ENCODE peak calls at places on chromosome 6, in nine cellular contexts. R is heart right ventricle, W is T-helper 9 cell, X is NCI-H1417, L is kidney tubule cell, V is GM20000, N is osteocyte, M is NCI-H774, D is AG09319. P is an unnamed sample.

GRCh38 chr6:110960014-110960390 is 1.5 kb downstream of the GTF3C6 start:
- DNase-seq in D (no peak), N (no peak), X (no peak), W (no peak), M (no peak), R (no peak), V (no peak), L (no peak), P (no peak)

GRCh38 chr6:38831865-38832264 is 116.8 kb downstream of the DNAH8 start:
- DNase-seq in L (no peak), V (no peak), M (no peak), X (no peak), W (no peak), D (no peak), N (no peak), R (no peak), P (no peak)

GRCh38 chr6:129498556-129498940 is 211.4 kb downstream of the ARHGAP18 start:
- DNase-seq in W (no peak), D (no peak), V (no peak), N (no peak), L (peak), R (no peak), M (no peak), X (no peak), P (no peak)

GRCh38 chr6:70274338-70274737 is 28.5 kb downstream of the COL9A1 start:
- DNase-seq in X (no peak), D (no peak), N (no peak), L (no peak), W (no peak), V (no peak), M (no peak), R (no peak), P (no peak)

GRCh38 chr6:16367584-16367970 is 129.2 kb downstream of the GMPR start:
- DNase-seq in V (no peak), R (no peak), N (no peak), M (no peak), L (no peak), W (no peak), X (no peak), D (no peak), P (no peak)

GRCh38 chr6:34834789-34835518 is 43.1 kb downstream of the BLTP3A start:
- DNase-seq in V (no peak), N (no peak), D (no peak), W (no peak), X (no peak), M (no peak), R (no peak), L (peak), P (no peak)

GRCh38 chr6:74357329-74357728 is 661.3 kb downstream of the CD109 start:
- DNase-seq in V (no peak), X (no peak), N (no peak), M (no peak), L (no peak), R (no peak), D (no peak), W (no peak), P (no peak)

GRCh38 chr6:130167655-130168054 is 55.1 kb downstream of the SAMD3 start:
- DNase-seq in V (no peak), L (no peak), W (no peak), M (no peak), X (no peak), D (no peak), R (no peak), N (no peak), P (no peak)

GRCh38 chr6:31651602-31652191 is 764 bp downstream of the BAG6 start:
- DNase-seq in V (peak), R (peak), M (peak), W (no peak), N (no peak), X (peak), L (peak), D (peak), P (no peak)

GRCh38 chr6:1131285-1132079 is 180.4 kb upstream of the FOXQ1 start:
- DNase-seq in L (peak), W (no peak), D (peak), M (no peak), N (peak), X (no peak), V (no peak), R (peak), P (no peak)

GRCh38 chr6:164013480-164014208 is 599.1 kb downstream of the QKI start:
- DNase-seq in M (no peak), V (no peak), X (peak), N (no peak), L (peak), R (no peak), D (no peak), W (no peak), P (no peak)

GRCh38 chr6:55777461-55777860 is 97.9 kb downstream of the BMP5 start:
- DNase-seq in V (no peak), D (no peak), N (no peak), R (no peak), W (no peak), L (no peak), X (no peak), M (no peak), P (no peak)

GRCh38 chr6:142398353-142398752 is 96.5 kb downstream of the ADGRG6 start:
- DNase-seq in L (no peak), M (no peak), X (no peak), N (no peak), R (no peak), V (no peak), D (no peak), W (no peak), P (no peak)

GRCh38 chr6:136655251-136656014 is 105.2 kb upstream of the MAP7 start:
- DNase-seq in W (no peak), D (no peak), V (no peak), L (no peak), N (no peak), X (peak), M (no peak), R (no peak), P (no peak)

GRCh38 chr6:127198549-127198948 is 68.1 kb upstream of the RNF146 start:
- DNase-seq in W (no peak), X (no peak), L (no peak), D (no peak), V (no peak), R (no peak), M (no peak), N (no peak), P (no peak)

GRCh38 chr6:107822154-107823046 is 1.7 kb downstream of the SCML4 start:
- DNase-seq in W (peak), D (no peak), L (peak), R (no peak), V (peak), N (peak), M (no peak), X (no peak), P (no peak)

GRCh38 chr6:154403803-154404202 is 47.2 kb upstream of the IPCEF1 start:
- DNase-seq in R (peak), M (no peak), W (no peak), X (no peak), D (peak), L (peak), N (no peak), V (no peak), P (no peak)

GRCh38 chr6:156974897-156975296 is 197.7 kb downstream of the ARID1B start:
- DNase-seq in N (no peak), L (no peak), X (no peak), W (no peak), R (no peak), V (no peak), M (no peak), D (no peak), P (no peak)

GRCh38 chr6:107113460-107114212 is 1.7 kb downstream of the BEND3 start:
- DNase-seq in M (no peak), R (no peak), W (no peak), N (no peak), X (peak), L (no peak), D (no peak), V (no peak), P (no peak)

GRCh38 chr6:16313732-16314131 is 75.3 kb downstream of the GMPR start:
- DNase-seq in W (no peak), V (no peak), X (no peak), R (no peak), N (no peak), D (no peak), M (no peak), L (no peak), P (no peak)

GRCh38 chr6:15628499-15629131 is 34.2 kb downstream of the DTNBP1 start:
- DNase-seq in M (no peak), X (no peak), W (no peak), D (peak), L (peak), N (no peak), R (no peak), V (peak), P (no peak)

GRCh38 chr6:26536571-26537159 is 1.5 kb upstream of the HMGN4 start:
- DNase-seq in R (no peak), D (no peak), W (no peak), N (no peak), V (no peak), L (peak), X (peak), M (no peak), P (no peak)

GRCh38 chr6:79377830-79378460 is 143.5 kb upstream of the HMGN3 start:
- DNase-seq in D (no peak), W (no peak), X (peak), N (no peak), M (no peak), R (no peak), V (peak), L (peak), P (no peak)

GRCh38 chr6:131846905-131847304 is 39.1 kb downstream of the ENPP1 start:
- DNase-seq in R (no peak), M (no peak), L (no peak), W (no peak), N (no peak), D (no peak), V (no peak), X (no peak), P (no peak)

GRCh38 chr6:168088161-168089106 is 9.4 kb upstream of the FRMD1 start:
- DNase-seq in M (no peak), W (no peak), R (peak), N (peak), L (peak), X (peak), V (no peak), D (no peak), P (no peak)

GRCh38 chr6:50850860-50851259 is 32.2 kb downstream of the TFAP2B start:
- DNase-seq in R (no peak), W (no peak), D (no peak), L (peak), N (no peak), V (no peak), M (no peak), X (peak), P (no peak)

GRCh38 chr6:159359581-159360264 is 190.5 kb downstream of the FNDC1 start:
- DNase-seq in W (no peak), D (no peak), M (no peak), R (no peak), N (no peak), X (no peak), L (no peak), V (no peak), P (no peak)

GRCh38 chr6:74343804-74344203 is 647.8 kb downstream of the CD109 start:
- DNase-seq in V (no peak), R (no peak), L (no peak), X (peak), N (no peak), M (no peak), D (no peak), W (no peak), P (no peak)

GRCh38 chr6:99588618-99589289 is 17.9 kb upstream of the PRDM13 start:
- DNase-seq in L (peak), V (peak), N (peak), X (peak), R (peak), M (peak), W (peak), D (peak), P (no peak)